ENCODE peak calls at places on chromosomes 13 and 19, in eight cellular contexts. E is lower lobe of right lung, D is heart left ventricle, G is BE2C, R is mammary epithelial cell, H is Caco-2, J is hepatocyte, Q is HL-60. V is an unnamed sample.

GRCh38 chr19:14182481-14182880 is 23.5 kb downstream of the ADGRL1 start:
- DNase-seq in R (no peak), E (no peak), H (no peak), Q (no peak), G (no peak), D (no peak), J (no peak), V (no peak)

GRCh38 chr13:99197257-99197651 is 3.4 kb upstream of the UBAC2 start:
- DNase-seq in G (no peak), H (no peak), R (no peak), E (no peak), J (no peak), D (no peak), Q (no peak), V (no peak)

GRCh38 chr19:6059996-6060599 is 50.2 kb downstream of the RFX2 start:
- DNase-seq in Q (no peak), D (no peak), E (no peak), H (no peak), G (no peak), R (no peak), J (no peak), V (no peak)

GRCh38 chr13:90696656-90697055 is 650.8 kb upstream of the MIR17HG start:
- DNase-seq in Q (no peak), G (no peak), R (peak), E (no peak), J (no peak), H (no peak), D (no peak), V (no peak)

GRCh38 chr19:37997911-37998344 is 90.9 kb downstream of the SIPA1L3 start:
- DNase-seq in J (peak), D (no peak), R (peak), H (no peak), G (no peak), Q (no peak), E (no peak), V (peak)

GRCh38 chr13:110652755-110653154 is 37.4 kb downstream of the NAXD start:
- DNase-seq in H (no peak), R (no peak), Q (no peak), E (no peak), D (no peak), J (no peak), G (no peak), V (no peak)

GRCh38 chr13:41315466-41316047 is 4.5 kb downstream of the NAA16 start:
- DNase-seq in R (peak), H (no peak), G (no peak), E (no peak), Q (no peak), J (no peak), D (no peak), V (peak)

GRCh38 chr19:32674153-32674958 is 624 bp downstream of the ANKRD27 start:
- DNase-seq in D (no peak), J (no peak), R (no peak), G (no peak), E (no peak), H (no peak), Q (no peak), V (no peak)

GRCh38 chr13:70107125-70107497 is 515 bp upstream of the ATXN8OS start:
- DNase-seq in J (no peak), R (no peak), E (no peak), Q (no peak), H (peak), D (no peak), G (no peak), V (no peak)

GRCh38 chr13:85970727-85971126 is 171.5 kb upstream of the SLITRK6 start:
- DNase-seq in R (no peak), Q (no peak), J (no peak), G (no peak), E (no peak), D (no peak), H (no peak), V (no peak)

GRCh38 chr13:68522184-68522583 is 1292.0 kb upstream of the PCDH9 start:
- DNase-seq in G (no peak), J (no peak), H (no peak), D (no peak), Q (no peak), R (no peak), E (no peak), V (no peak)

GRCh38 chr13:111187879-111188643 is 73.0 kb downstream of the ARHGEF7 start:
- DNase-seq in J (peak), E (no peak), Q (no peak), R (peak), G (peak), H (no peak), D (peak), V (no peak)

GRCh38 chr13:102846261-102847015 is 606 bp downstream of the ERCC5 start:
- DNase-seq in J (peak), Q (no peak), E (peak), D (peak), R (peak), H (no peak), G (peak), V (peak)

GRCh38 chr13:25179810-25180437 is 7.8 kb upstream of the AMER2 start:
- DNase-seq in J (no peak), H (no peak), Q (no peak), G (no peak), R (no peak), D (no peak), E (no peak), V (no peak)

GRCh38 chr19:54160182-54160811 is 776 bp upstream of the LENG1 start:
- DNase-seq in H (no peak), E (no peak), Q (no peak), J (peak), D (no peak), G (no peak), R (peak), V (no peak)

GRCh38 chr19:30908262-30908771 is 440.9 kb downstream of the TSHZ3 start:
- DNase-seq in R (no peak), H (no peak), D (no peak), Q (no peak), E (no peak), J (no peak), G (no peak), V (no peak)

GRCh38 chr19:535017-535835 is 3.7 kb downstream of the CDC34 start:
- DNase-seq in J (no peak), G (no peak), H (peak), R (peak), D (no peak), Q (no peak), E (no peak), V (no peak)

GRCh38 chr19:12668937-12669271 is 2.3 kb downstream of the WDR83 start:
- DNase-seq in H (peak), R (peak), E (peak), J (peak), D (peak), Q (peak), G (no peak), V (peak)

GRCh38 chr19:1315470-1316166 is 29.9 kb downstream of the EFNA2 start:
- DNase-seq in R (peak), G (peak), E (peak), D (peak), H (peak), J (peak), Q (peak), V (peak)

GRCh38 chr13:76976488-76976887 is 15.4 kb upstream of the CLN5 start:
- DNase-seq in J (no peak), R (peak), E (no peak), H (no peak), D (no peak), Q (no peak), G (no peak), V (no peak)

GRCh38 chr13:25971077-25971476 is 80.7 kb downstream of the SHISA2 start:
- DNase-seq in Q (no peak), E (no peak), R (no peak), H (no peak), D (no peak), J (no peak), G (no peak), V (no peak)

GRCh38 chr13:35833571-35834305 is 297.4 kb downstream of the DCLK1 start:
- DNase-seq in G (no peak), R (no peak), H (no peak), D (no peak), Q (no peak), J (no peak), E (no peak), V (no peak)

GRCh38 chr13:35839746-35840273 is 291.4 kb downstream of the DCLK1 start:
- DNase-seq in Q (no peak), H (no peak), E (no peak), D (no peak), R (no peak), J (no peak), G (no peak), V (no peak)

GRCh38 chr13:35838356-35838755 is 292.8 kb downstream of the DCLK1 start:
- DNase-seq in Q (no peak), H (no peak), E (no peak), R (peak), G (no peak), J (no peak), D (no peak), V (peak)

GRCh38 chr13:35833031-35833430 is 298.2 kb downstream of the DCLK1 start:
- DNase-seq in G (no peak), Q (no peak), R (no peak), E (no peak), J (no peak), D (no peak), H (no peak), V (no peak)

DNA sequence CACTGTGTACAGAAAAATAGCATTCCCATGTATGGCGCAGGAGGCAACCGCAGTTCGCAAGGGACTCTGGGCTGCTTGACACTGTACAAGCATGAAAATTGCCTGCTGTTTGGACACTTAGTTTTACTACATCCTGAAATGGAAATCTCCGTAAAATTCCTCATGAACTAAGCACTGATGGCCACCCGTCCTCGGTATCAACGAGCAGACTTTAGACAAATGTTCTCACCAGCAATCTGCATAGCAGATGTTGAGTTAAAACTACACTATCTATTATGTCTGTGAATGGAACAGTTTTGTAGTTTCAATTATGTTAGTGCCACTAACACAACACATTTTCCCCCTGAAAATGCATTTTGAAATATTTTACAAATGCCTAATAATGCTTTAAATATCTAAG is 294.7 kb downstream of the DCLK1 start:
- DNase-seq in Q (no peak), D (no peak), H (no peak), E (no peak), G (no peak), J (no peak), R (no peak), V (peak)
- TF ChIP-seq CTCF in Q (no peak), D (no peak), H (no peak), E (no peak), G (no peak), J (no peak), R (no peak), V (no peak)

GRCh38 chr13:93709511-93710244 is 483.1 kb downstream of the GPC6 start:
- DNase-seq in J (no peak), D (no peak), G (no peak), Q (no peak), H (no peak), E (no peak), R (no peak), V (peak)
- H3K4me3 ChIP-seq in J (no peak), D (no peak), G (no peak), Q (no peak), H (no peak), E (no peak), R (no peak), V (no peak)

DNA sequence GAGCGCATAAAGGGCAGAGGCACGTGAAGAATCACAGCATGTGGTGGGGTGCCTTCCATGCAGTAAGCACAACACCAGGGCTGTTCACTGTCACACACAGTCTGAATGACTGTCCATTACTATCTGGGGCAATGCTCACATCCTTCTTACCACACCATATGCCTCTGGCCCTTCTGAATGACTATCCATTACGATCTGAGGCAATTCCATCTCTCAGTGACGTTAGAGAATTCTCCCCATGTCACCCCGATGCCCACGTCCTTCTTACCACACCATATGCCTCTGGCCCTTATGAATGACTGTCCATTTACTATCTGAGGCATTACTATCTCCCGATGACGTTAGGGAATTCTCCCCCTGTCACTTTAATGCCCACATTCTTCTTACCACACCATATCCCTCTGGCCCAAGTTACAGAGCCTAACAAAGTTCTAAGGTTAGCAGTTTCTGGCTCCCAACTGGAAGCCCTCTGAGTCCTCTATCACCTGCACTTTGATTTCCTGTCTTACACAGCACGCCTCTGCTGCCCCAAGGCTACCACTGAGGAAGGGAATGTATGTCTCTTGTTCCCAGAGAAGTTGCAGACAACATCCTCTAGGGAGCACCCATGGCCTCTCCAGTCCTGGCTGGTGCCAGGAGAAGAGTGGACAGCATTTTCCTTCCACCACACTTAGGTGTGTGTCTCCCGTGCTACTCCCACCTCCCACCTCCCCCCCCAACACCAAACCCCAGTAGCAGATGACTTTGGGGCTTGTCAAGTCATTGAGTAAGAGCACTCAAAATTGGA is 154.8 kb downstream of the COG6 start:
- DNase-seq in R (peak), H (no peak), Q (no peak), E (no peak), J (no peak), G (no peak), D (no peak), V (no peak)
- TF ChIP-seq CTCF in R (peak), H (no peak), Q (no peak), E (no peak), J (no peak), G (no peak), D (no peak), V (no peak)

GRCh38 chr19:48623556-48624066 is 4.3 kb downstream of the SPHK2 start:
- DNase-seq in D (no peak), R (no peak), J (peak), H (no peak), E (no peak), Q (no peak), G (no peak), V (no peak)
- H3K4me3 ChIP-seq in D (peak), R (peak), J (peak), H (peak), E (peak), Q (no peak), G (peak), V (peak)

DNA sequence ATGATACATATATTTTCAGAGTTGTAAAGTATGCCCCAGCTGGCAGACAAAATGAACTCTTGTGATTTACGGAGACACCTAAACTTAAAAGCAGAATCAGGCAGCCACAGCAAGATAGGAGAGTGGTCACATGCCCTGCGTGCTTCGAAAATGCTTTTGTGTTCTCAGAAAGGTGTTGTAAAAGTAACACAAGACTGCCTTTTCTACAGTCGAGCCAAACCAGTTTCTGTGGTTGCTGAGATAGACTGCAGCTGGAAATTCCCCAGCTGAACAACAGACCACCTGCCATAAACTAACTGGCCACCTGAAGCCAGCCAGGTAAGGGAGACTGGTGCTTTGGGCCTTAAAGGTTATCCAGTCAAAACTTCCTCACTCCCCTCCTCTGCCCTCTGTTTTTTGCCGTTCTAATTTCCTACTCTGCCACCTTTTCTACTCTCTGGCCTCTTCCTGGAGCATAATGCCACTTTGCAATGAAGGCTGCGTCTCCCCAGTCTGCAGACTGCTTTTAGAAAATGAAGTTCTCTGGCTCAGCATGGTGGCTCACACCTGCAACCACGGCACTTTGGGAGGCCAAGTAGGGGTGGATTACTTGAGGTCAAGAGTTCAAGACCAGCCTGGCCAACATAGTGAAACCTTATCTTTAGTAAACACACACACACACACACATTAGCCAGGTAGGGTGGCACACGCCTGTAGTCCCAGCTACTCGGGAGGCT is 381.2 kb upstream of the SLITRK1 start:
- DNase-seq in G (no peak), H (no peak), J (peak), D (no peak), E (no peak), Q (no peak), R (peak), V (no peak)
- TF ChIP-seq CTCF in G (no peak), H (no peak), J (no peak), D (no peak), E (no peak), Q (no peak), R (no peak), V (no peak)

V was measured in AG10803.